ENCODE peak calls at places on chromosomes 2 and 18, in nine cellular contexts. One of them, this sample, is unnamed.

GRCh38 chr18:48453330-48454063 is 44.3 kb upstream of the ZBTB7C start:
- DNase-seq in GM23338: no peak
- DNase-seq in neural progenitor cell: no peak
- DNase-seq in mesendoderm: no peak
- DNase-seq in epithelial cell of esophagus: peak
- DNase-seq in uterus: no peak
- DNase-seq in left cardiac atrium: no peak
- DNase-seq in NCI-H82: no peak
- DNase-seq in right cardiac atrium: no peak
- DNase-seq in this sample: no peak

GRCh38 chr18:55780591-55781071 is 192.6 kb upstream of the TCF4 start:
- DNase-seq in epithelial cell of esophagus: peak
- DNase-seq in uterus: no peak
- DNase-seq in neural progenitor cell: no peak
- DNase-seq in NCI-H82: no peak
- DNase-seq in mesendoderm: no peak
- DNase-seq in GM23338: no peak
- DNase-seq in right cardiac atrium: no peak
- DNase-seq in left cardiac atrium: no peak
- DNase-seq in this sample: peak

GRCh38 chr2:202609381-202610145 is 25.2 kb upstream of the FAM117B start:
- DNase-seq in GM23338: no peak
- DNase-seq in left cardiac atrium: no peak
- DNase-seq in epithelial cell of esophagus: peak
- DNase-seq in NCI-H82: no peak
- DNase-seq in uterus: no peak
- DNase-seq in right cardiac atrium: no peak
- DNase-seq in mesendoderm: peak
- DNase-seq in neural progenitor cell: no peak
- DNase-seq in this sample: no peak

GRCh38 chr2:71898851-71899681 is 248.6 kb downstream of the CYP26B1 start:
- DNase-seq in NCI-H82: no peak
- DNase-seq in left cardiac atrium: no peak
- DNase-seq in right cardiac atrium: no peak
- DNase-seq in epithelial cell of esophagus: no peak
- DNase-seq in GM23338: no peak
- DNase-seq in uterus: no peak
- DNase-seq in mesendoderm: no peak
- DNase-seq in neural progenitor cell: no peak
- DNase-seq in this sample: no peak

GRCh38 chr2:51734115-51734514 is 702.2 kb upstream of the NRXN1 start:
- DNase-seq in NCI-H82: no peak
- DNase-seq in GM23338: no peak
- DNase-seq in mesendoderm: no peak
- DNase-seq in left cardiac atrium: no peak
- DNase-seq in epithelial cell of esophagus: peak
- DNase-seq in uterus: no peak
- DNase-seq in neural progenitor cell: no peak
- DNase-seq in right cardiac atrium: no peak
- DNase-seq in this sample: no peak

GRCh38 chr2:145807978-145808377 is 1288.1 kb upstream of the ZEB2 start:
- DNase-seq in epithelial cell of esophagus: peak
- DNase-seq in right cardiac atrium: no peak
- DNase-seq in uterus: no peak
- DNase-seq in GM23338: no peak
- DNase-seq in NCI-H82: no peak
- DNase-seq in neural progenitor cell: no peak
- DNase-seq in left cardiac atrium: no peak
- DNase-seq in mesendoderm: no peak
- DNase-seq in this sample: no peak

GRCh38 chr2:29420999-29421856 is 306.0 kb downstream of the CLIP4 start:
- DNase-seq in left cardiac atrium: no peak
- DNase-seq in neural progenitor cell: no peak
- DNase-seq in mesendoderm: peak
- DNase-seq in uterus: no peak
- DNase-seq in epithelial cell of esophagus: peak
- DNase-seq in right cardiac atrium: no peak
- DNase-seq in NCI-H82: no peak
- DNase-seq in GM23338: no peak
- DNase-seq in this sample: no peak

GRCh38 chr2:161995553-161996016 is 78.4 kb downstream of the DPP4 start:
- DNase-seq in epithelial cell of esophagus: no peak
- DNase-seq in uterus: no peak
- DNase-seq in NCI-H82: no peak
- DNase-seq in left cardiac atrium: no peak
- DNase-seq in neural progenitor cell: no peak
- DNase-seq in mesendoderm: no peak
- DNase-seq in right cardiac atrium: no peak
- DNase-seq in GM23338: no peak
- DNase-seq in this sample: no peak

GRCh38 chr2:151632993-151633592 is 101.2 kb downstream of the NEB start:
- DNase-seq in GM23338: peak
- DNase-seq in uterus: no peak
- DNase-seq in NCI-H82: peak
- DNase-seq in mesendoderm: peak
- DNase-seq in neural progenitor cell: no peak
- DNase-seq in epithelial cell of esophagus: peak
- DNase-seq in left cardiac atrium: no peak
- DNase-seq in right cardiac atrium: no peak
- DNase-seq in this sample: no peak

This sample was measured in astrocyte of the cerebellum.